ENCODE peak calls at places on chromosomes 11 and 22, in seven cellular contexts. K is K562, M is HepG2, O is GM12891, H is H1, G is SK-N-SH, J is GM12878. T is an unnamed sample.

GRCh38 chr11:1873048-1873812 is 18.5 kb downstream of the PRR33 start:
- DNase-seq in M (no peak), O (no peak), H (no peak), K (no peak), J (no peak), G (peak; percentile 47), T (no peak)

GRCh38 chr11:79208126-79208525 is 232.7 kb downstream of the TENM4 start:
- DNase-seq in O (no peak), H (no peak), G (no peak), M (no peak), K (no peak), J (peak; percentile 4), T (no peak)

GRCh38 chr11:131136476-131136875 is 220.2 kb upstream of the SNX19 start:
- DNase-seq in O (no peak), H (no peak), K (no peak), G (no peak), M (no peak), J (no peak), T (no peak)

GRCh38 chr11:78823588-78823987 is 248.9 kb upstream of the NARS2 start:
- DNase-seq in J (no peak), G (no peak), M (no peak), H (no peak), K (no peak), O (no peak), T (no peak)

GRCh38 chr11:8597182-8597581 is 3.2 kb upstream of the STK33 start:
- DNase-seq in O (no peak), G (no peak), K (no peak), M (no peak), J (no peak), H (no peak), T (no peak)

GRCh38 chr11:80082386-80082785 is 641.6 kb upstream of the TENM4 start:
- DNase-seq in H (no peak), K (no peak), O (no peak), M (no peak), G (no peak), J (no peak), T (no peak)

GRCh38 chr11:73137262-73137941 is 4.7 kb downstream of the FCHSD2 start:
- DNase-seq in J (no peak), G (no peak), M (no peak), K (no peak), O (no peak), H (no peak), T (no peak)

GRCh38 chr11:12862761-12863469 is 146.2 kb upstream of the RASSF10 start:
- DNase-seq in K (peak; percentile 36), O (no peak), G (peak; percentile 58), H (peak; percentile 60), J (no peak), M (no peak), T (no peak)

GRCh38 chr11:128379587-128380279 is 207.6 kb downstream of the ETS1 start:
- DNase-seq in G (peak; percentile 28), H (no peak), M (no peak), K (no peak), J (no peak), O (no peak), T (no peak)

GRCh38 chr22:36334838-36335603 is 52.7 kb downstream of the MYH9 start:
- DNase-seq in H (no peak), K (peak; percentile 24), O (no peak), M (no peak), G (no peak), J (no peak), T (no peak)

GRCh38 chr22:49328076-49328475 is 499.6 kb downstream of the BRD1 start:
- DNase-seq in K (no peak), O (no peak), G (no peak), M (no peak), H (no peak), J (no peak), T (no peak)

GRCh38 chr11:32374261-32374711 is 61.1 kb downstream of the WT1 start:
- DNase-seq in G (peak; percentile 45), J (peak; percentile 25), M (peak; percentile 62), O (peak; percentile 50), H (peak; percentile 46), K (peak; percentile 76), T (peak; percentile 37)

DNA sequence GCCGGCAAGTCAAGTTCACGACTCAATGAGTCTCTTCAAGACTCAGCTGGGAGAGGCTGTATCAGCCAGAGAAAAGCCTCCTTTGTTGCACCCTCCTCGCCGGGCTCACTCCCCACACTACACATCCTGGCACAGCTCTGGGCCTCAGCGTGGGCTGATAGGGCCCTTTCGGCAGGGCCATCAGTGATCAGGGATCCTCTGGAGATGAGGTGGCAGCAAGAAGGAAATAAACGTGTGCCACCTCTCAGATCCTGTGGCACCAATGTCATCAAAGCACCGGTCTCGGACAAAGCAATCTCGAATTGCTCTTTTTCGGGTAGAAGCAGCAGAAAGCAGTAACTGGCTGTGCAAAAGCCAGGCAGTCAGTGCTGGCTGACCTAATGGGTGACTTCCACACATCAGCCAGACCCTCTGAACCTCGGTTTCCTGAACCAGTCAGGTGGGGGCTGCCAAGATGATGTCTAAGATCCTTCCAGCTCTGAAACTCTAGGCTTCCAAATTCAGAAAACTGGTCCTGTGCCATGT is 2.1 kb downstream of the EHD1 start:
- DNase-seq in J (no peak), H (no peak), K (no peak), G (no peak), M (no peak), O (no peak), T (no peak)
- TF ChIP-seq TAF1 in J (no peak), H (no peak), K (no peak), G (no peak), M (no peak), O (no peak), T (no peak)

DNA sequence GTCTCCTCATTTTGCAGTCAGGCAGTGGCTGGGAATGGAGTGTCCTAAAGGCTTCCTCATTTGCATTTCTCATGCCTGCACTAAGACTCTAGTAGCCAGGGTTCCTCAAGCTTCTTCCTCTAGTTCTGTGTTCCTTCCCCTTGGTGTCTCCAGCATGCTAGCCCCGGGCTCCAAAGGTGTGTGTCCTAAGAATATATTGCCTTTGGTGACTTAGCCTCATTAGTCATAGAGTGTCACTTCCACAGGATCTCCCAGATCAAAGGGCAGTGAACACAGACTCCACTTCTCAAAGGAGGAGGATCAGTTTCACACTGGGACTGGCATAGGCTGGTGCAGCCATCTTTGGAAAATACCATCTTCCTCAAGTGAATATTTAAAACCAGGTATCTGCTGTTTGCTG is 21.4 kb upstream of the ACER3 start:
- DNase-seq in J (no peak), G (no peak), O (no peak), K (no peak), H (no peak), M (no peak), T (no peak)
- TF ChIP-seq POLR2AphosphoS5 in J (no peak), G (no peak), O (no peak), K (no peak), H (no peak), M (no peak), T (no peak)

DNA sequence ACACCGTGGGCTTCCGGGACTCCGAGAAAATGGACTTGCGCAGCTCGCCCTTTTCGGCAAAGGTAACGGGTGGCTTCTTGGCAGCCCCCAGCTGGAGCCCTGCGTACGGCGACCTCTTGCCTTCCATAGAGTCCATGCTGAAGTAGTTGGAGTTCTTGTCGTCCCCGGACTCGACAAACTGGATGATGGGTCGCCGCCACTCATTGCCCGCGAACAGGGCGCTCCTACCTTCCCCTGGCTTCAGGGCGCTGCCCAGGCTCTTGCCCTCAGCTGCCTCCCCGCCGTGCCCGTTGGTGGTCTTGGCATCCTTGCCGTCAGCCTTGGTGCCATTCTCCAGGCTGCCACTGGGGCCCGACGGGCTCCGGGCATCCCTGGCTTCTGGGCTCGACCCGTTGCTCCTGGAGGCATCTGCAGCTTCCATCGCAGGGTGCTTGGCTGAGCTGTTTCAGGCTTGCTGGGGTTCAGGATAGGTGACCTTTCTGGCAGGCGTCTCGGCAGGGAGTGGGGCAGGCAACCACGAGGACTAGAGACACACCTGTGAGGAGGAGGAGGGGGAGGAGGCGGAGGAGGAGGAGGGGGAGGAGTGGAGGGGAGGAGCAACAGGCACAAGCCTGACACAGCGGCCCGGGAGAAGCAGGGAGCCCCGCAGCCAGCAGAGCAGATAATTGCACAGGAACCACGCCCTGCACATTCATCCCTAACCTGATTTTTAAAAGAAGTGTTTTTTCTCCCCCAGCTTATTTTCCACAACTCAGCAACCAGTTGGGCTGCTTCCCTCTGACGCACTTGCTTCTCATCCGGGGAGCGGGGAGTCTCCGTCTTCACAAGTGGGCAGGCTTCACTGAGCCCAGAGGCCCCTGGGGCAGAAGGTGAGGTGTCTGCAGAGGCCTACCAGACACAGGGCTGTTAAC is at the start of gene TRIM29:
- DNase-seq in H (no peak), J (no peak), O (peak; percentile 8), G (peak; percentile 35), K (no peak), M (no peak), T (peak; percentile 12)
- TF ChIP-seq TAF1 in H (no peak), J (no peak), O (no peak), G (no peak), K (no peak), M (no peak), T (no peak)

DNA sequence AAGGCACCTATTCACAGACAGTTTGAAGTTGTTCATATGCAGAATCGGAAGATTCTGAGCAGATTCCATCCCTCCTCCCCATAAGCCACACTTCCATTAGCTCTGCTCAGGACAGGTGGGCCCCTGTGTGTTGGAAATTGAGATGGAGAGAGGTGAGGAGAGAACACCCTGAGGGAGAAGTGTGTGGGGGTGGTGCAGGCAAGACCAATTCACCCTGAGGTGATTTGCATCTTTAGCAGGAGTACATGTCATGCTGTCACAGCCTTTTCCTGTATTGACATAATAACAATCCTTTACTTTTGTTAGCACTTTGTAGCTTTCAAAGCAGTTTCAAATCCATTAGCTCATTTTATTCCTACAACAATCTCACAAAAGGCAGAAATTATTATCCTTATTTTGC is 275.9 kb downstream of the ST3GAL4 start:
- DNase-seq in M (no peak), J (no peak), O (no peak), G (no peak), H (no peak), K (no peak), T (no peak)
- TF ChIP-seq POLR2AphosphoS5 in M (no peak), J (no peak), O (no peak), G (no peak), H (no peak), K (no peak), T (no peak)

GRCh38 chr22:42678894-42679293 is 29.7 kb upstream of the CYB5R3 start:
- DNase-seq in O (no peak), K (no peak), J (no peak), M (no peak), H (no peak), G (no peak), T (no peak)

GRCh38 chr22:42670921-42671709 is 21.9 kb upstream of the CYB5R3 start:
- DNase-seq in K (no peak), H (no peak), J (no peak), G (no peak), M (no peak), O (no peak), T (no peak)

GRCh38 chr22:42676059-42676607 is 26.9 kb upstream of the CYB5R3 start:
- DNase-seq in M (no peak), O (no peak), J (no peak), H (no peak), G (no peak), K (no peak), T (no peak)

DNA sequence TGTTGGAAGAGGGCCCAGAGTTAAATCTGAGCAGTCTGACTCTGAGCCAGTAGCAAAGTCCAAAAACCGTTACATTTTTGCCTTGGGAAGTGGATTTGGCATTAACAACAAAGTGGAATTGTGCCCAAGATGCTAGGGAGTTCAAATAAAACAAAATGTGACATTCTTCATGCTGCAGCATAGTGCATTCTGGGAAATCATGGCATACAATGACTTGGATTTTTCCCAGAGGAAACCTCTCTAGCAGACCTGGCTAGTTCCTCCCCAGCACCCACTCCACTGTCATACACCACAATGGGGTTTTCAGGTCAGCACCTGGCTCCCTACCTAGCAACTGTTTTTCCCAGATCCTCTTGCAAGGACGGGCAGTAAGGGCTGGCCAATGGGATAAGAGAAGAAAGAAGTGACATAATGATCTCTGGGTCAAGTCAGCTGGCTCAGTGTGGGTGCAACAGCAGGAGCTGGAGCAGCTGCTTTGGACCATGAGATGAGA is 24.8 kb upstream of the CYB5R3 start:
- DNase-seq in M (peak; percentile 44), O (no peak), K (no peak), J (no peak), G (no peak), H (no peak), T (no peak)
- TF ChIP-seq TAF1 in M (no peak), O (no peak), K (no peak), J (no peak), G (no peak), H (no peak), T (no peak)

T was measured in GM12892.